ENCODE peak calls at places on chromosomes 2 and 18, in five cellular contexts. D is tibial nerve, G is body of pancreas, Q is right lobe of liver, E is suprapubic skin. Z is an unnamed sample. For H3K4me1, the result is how much of the 10 kb centered on the place peaks cover.

GRCh38 chr18:63515279-63515678 is 26.9 kb upstream of the SERPINB12 start:
- DNase-seq in D (no peak), G (no peak), Q (no peak), E (no peak), Z (no peak)

GRCh38 chr2:191508738-191509137 is 169.2 kb upstream of the NABP1 start:
- DNase-seq in D (no peak), G (no peak), Q (no peak), E (no peak), Z (no peak)

GRCh38 chr2:124264496-124265160 is 239.5 kb downstream of the CNTNAP5 start:
- DNase-seq in D (no peak), G (no peak), Q (no peak), E (no peak), Z (no peak)

GRCh38 chr2:67451086-67451832 is 54.1 kb downstream of the ETAA1 start:
- DNase-seq in D (no peak), G (peak), Q (no peak), E (no peak), Z (no peak)

GRCh38 chr2:166417669-166418068 is 41.9 kb upstream of the SCN9A start:
- DNase-seq in D (no peak), G (peak), Q (no peak), E (no peak), Z (no peak)

GRCh38 chr2:219448099-219448775 is 13.6 kb downstream of the SPEG start:
- DNase-seq in D (no peak), G (no peak), Q (no peak), E (no peak), Z (no peak)

GRCh38 chr2:16674154-16674553 is 8.5 kb upstream of the CYRIA start:
- DNase-seq in D (no peak), G (no peak), Q (no peak), E (no peak), Z (no peak)

GRCh38 chr2:85409719-85410583 is at the start of gene CAPG:
- DNase-seq in D (no peak), G (peak), Q (peak), E (peak), Z (no peak)

GRCh38 chr2:127086800-127087737 is 19.9 kb downstream of the BIN1 start:
- DNase-seq in D (peak), G (peak), Q (no peak), E (no peak), Z (no peak)
- H3K4me3 ChIP-seq in D (peak), G (no peak), Q (no peak), E (peak), Z (peak)

GRCh38 chr2:60586081-60586480 is 32.6 kb upstream of the BCL11A start:
- DNase-seq in D (no peak), G (no peak), Q (no peak), E (no peak), Z (no peak)

GRCh38 chr2:60589093-60589492 is 35.6 kb upstream of the BCL11A start:
- DNase-seq in D (no peak), G (no peak), Q (no peak), E (no peak), Z (no peak)

GRCh38 chr2:60585276-60585675 is 31.8 kb upstream of the BCL11A start:
- DNase-seq in D (no peak), G (no peak), Q (no peak), E (no peak), Z (no peak)

GRCh38 chr2:60581461-60582282 is 28.2 kb upstream of the BCL11A start:
- DNase-seq in D (peak), G (peak), Q (peak), E (no peak), Z (peak)

GRCh38 chr2:60583604-60584003 is 30.1 kb upstream of the BCL11A start:
- DNase-seq in D (no peak), G (no peak), Q (no peak), E (no peak), Z (no peak)
- TF ChIP-seq POLR2A in D (no peak), G (no peak), Q (no peak), E (no peak), Z (no peak)

GRCh38 chr2:42942214-42942989 is 150.0 kb upstream of the HAAO start:
- DNase-seq in D (no peak), G (no peak), Q (no peak), E (no peak), Z (no peak)

GRCh38 chr2:42941633-42942176 is 149.3 kb upstream of the HAAO start:
- DNase-seq in D (no peak), G (no peak), Q (no peak), E (no peak), Z (no peak)

GRCh38 chr2:42947809-42948595 is 155.6 kb upstream of the HAAO start:
- DNase-seq in D (no peak), G (no peak), Q (no peak), E (no peak), Z (no peak)

GRCh38 chr2:42942990-42943493 is 150.7 kb upstream of the HAAO start:
- DNase-seq in D (no peak), G (no peak), Q (no peak), E (no peak), Z (no peak)

GRCh38 chr2:42944744-42945415 is 152.5 kb upstream of the HAAO start:
- DNase-seq in D (no peak), G (no peak), Q (no peak), E (no peak), Z (no peak)
- H3K4me1 ChIP-seq in D (under half), G (under half), Q (under half), E (under half), Z (under half)

GRCh38 chr18:595571-595970 is 1.2 kb upstream of the CLUL1 start:
- DNase-seq in D (no peak), G (no peak), Q (no peak), E (no peak), Z (no peak)
- H3K4me3 ChIP-seq in D (no peak), G (no peak), Q (no peak), E (no peak), Z (no peak)

DNA sequence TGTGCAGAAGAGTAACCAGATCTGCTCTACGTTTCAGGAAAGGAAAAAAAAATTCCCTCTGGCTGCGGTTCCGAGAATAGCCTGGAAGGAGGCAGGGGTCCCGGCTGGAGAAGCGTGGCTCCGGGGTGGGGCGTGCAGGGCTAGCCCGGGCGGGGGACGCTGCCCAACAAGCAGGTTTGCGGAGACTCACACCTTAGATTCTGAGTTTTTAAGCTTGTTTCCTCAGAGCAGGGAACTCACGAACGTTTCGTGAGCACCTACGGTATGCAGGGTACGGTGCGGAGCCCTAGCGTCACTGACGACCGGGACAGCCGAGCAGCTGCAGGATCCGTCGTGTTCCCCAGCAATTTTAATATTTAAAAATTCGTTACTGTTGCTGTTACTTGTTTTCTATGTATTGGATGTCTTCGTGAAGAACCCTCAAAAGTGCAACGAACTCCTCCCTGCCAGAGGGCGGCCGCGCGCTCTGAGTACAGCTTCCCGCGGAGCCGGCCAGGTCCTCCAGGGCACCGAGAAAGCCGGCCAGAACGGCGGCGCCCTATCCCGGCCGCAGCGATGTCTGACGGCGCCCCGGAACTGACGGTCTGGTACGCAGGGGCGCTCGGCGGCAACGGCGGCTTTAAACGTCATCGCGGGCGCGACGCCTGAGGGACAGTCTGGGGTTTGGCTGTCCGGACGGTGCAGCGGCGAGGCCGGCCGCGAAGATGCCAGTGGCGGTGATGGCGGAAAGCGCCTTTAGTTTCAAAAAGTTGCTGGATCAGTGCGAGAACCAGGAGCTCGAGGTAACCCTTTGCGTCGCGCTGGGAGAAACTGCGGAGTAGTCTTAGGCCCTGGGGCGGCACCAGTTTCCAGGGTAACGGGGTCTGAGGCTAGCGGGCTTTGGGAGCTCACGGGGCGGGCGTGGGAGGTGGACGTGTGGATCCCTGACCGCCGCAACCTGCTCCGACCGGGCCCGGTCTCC is at the start of gene COPS8:
- DNase-seq in D (peak), G (peak), Q (peak), E (peak), Z (peak)
- TF ChIP-seq POLR2A in D (peak), G (peak), Q (peak), E (peak), Z (peak)

GRCh38 chr18:76844144-76844543 is 21.8 kb downstream of the ZNF236 start:
- DNase-seq in D (no peak), G (no peak), Q (no peak), E (no peak), Z (no peak)

GRCh38 chr18:76850112-76850511 is 27.8 kb downstream of the ZNF236 start:
- DNase-seq in D (no peak), G (no peak), Q (no peak), E (no peak), Z (no peak)

GRCh38 chr18:76847926-76848325 is 25.6 kb downstream of the ZNF236 start:
- DNase-seq in D (no peak), G (no peak), Q (no peak), E (no peak), Z (no peak)

GRCh38 chr18:76844742-76845477 is 22.6 kb downstream of the ZNF236 start:
- DNase-seq in D (no peak), G (no peak), Q (no peak), E (no peak), Z (no peak)

GRCh38 chr18:76846217-76846616 is 23.9 kb downstream of the ZNF236 start:
- DNase-seq in D (no peak), G (no peak), Q (peak), E (no peak), Z (no peak)
- H3K4me1 ChIP-seq in D (under half), G (under half), Q (under half), E (under half), Z (under half)

GRCh38 chr2:177474301-177474700 is 81.7 kb downstream of the AGPS start:
- DNase-seq in D (no peak), G (no peak), Q (no peak), E (no peak), Z (no peak)
- H3K4me3 ChIP-seq in D (no peak), G (no peak), Q (no peak), E (no peak), Z (no peak)

DNA sequence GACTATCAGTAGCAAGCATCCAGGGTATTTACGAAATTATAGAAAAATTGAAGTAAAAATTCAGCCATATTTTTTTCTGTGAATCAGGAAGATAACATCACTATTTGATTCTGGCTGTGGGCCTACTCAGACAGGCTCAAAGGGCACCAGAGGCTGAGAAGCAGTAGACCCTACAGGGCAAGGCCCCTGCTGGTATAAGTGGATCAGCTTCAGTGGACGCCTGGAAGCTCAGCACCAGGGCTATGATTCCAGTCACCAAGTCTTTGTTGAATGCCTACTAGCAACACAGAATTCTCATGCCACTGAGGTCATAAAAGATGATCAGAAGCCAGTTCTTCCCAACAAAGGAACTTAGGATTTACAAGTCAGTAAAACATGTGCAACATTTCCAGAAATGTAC is 133.8 kb downstream of the CCBE1 start:
- DNase-seq in D (no peak), G (no peak), Q (no peak), E (no peak), Z (no peak)
- TF ChIP-seq POLR2A in D (no peak), G (no peak), Q (no peak), E (no peak), Z (no peak)

DNA sequence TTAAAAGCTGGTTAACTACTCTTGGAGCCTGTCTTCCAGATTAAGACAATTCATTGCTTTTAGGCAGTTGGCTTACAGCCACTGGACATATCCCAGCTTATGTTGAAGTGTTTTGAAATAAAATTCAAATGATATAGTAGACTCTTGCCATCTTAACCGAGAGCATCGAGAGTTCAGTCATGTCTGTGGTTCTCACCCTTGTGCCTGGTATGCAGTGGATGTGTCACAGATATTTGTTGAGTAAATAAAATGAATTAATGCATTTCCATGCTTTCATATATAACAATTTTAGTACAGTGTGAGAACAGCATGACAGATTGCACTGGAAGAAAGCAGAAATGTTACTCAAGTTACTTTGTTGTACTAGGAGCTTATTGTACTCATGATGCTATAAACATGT is 158.2 kb downstream of the TANC1 start:
- DNase-seq in D (no peak), G (no peak), Q (no peak), E (no peak), Z (no peak)
- H3K4me1 ChIP-seq in D (under half), G (under half), Q (under half), E (half or more), Z (under half)